ENCODE peak calls at places on chromosomes 12 and 14, in eight cellular contexts. One of them, this sample, is unnamed.

GRCh38 chr12:108638141-108638823 is 4.6 kb upstream of the SELPLG start:
- DNase-seq in GM19239: no peak
- DNase-seq in naive thymus-derived CD4-positive, alpha-beta T cell: no peak
- DNase-seq in activated CD4-positive, alpha-beta T cell treated with anti-CD3 and anti-CD28 coated beads, Interleukin-2, amount 50 U/mL, for 48 hours: no peak
- DNase-seq in LoVo: no peak
- DNase-seq in NCI-H1105: no peak
- DNase-seq in A549: no peak
- DNase-seq in uterus: peak
- DNase-seq in this sample: no peak

GRCh38 chr12:104177663-104178501 is 37.7 kb upstream of the TXNRD1 start:
- DNase-seq in NCI-H1105: no peak
- DNase-seq in A549: peak
- DNase-seq in naive thymus-derived CD4-positive, alpha-beta T cell: no peak
- DNase-seq in GM19239: no peak
- DNase-seq in LoVo: peak
- DNase-seq in uterus: peak
- DNase-seq in activated CD4-positive, alpha-beta T cell treated with anti-CD3 and anti-CD28 coated beads, Interleukin-2, amount 50 U/mL, for 48 hours: peak
- DNase-seq in this sample: peak

GRCh38 chr14:65770681-65771080 is 358.2 kb downstream of the FUT8 start:
- DNase-seq in naive thymus-derived CD4-positive, alpha-beta T cell: no peak
- DNase-seq in LoVo: no peak
- DNase-seq in NCI-H1105: no peak
- DNase-seq in GM19239: no peak
- DNase-seq in A549: no peak
- DNase-seq in activated CD4-positive, alpha-beta T cell treated with anti-CD3 and anti-CD28 coated beads, Interleukin-2, amount 50 U/mL, for 48 hours: no peak
- DNase-seq in uterus: no peak
- DNase-seq in this sample: no peak

GRCh38 chr12:54853933-54854538 is at the start of gene MUCL1:
- DNase-seq in GM19239: peak
- DNase-seq in naive thymus-derived CD4-positive, alpha-beta T cell: peak
- DNase-seq in activated CD4-positive, alpha-beta T cell treated with anti-CD3 and anti-CD28 coated beads, Interleukin-2, amount 50 U/mL, for 48 hours: peak
- DNase-seq in A549: peak
- DNase-seq in uterus: no peak
- DNase-seq in NCI-H1105: peak
- DNase-seq in LoVo: peak
- DNase-seq in this sample: no peak

GRCh38 chr14:61408498-61408897 is 87.1 kb downstream of the PRKCH start:
- DNase-seq in NCI-H1105: no peak
- DNase-seq in A549: no peak
- DNase-seq in uterus: no peak
- DNase-seq in naive thymus-derived CD4-positive, alpha-beta T cell: no peak
- DNase-seq in activated CD4-positive, alpha-beta T cell treated with anti-CD3 and anti-CD28 coated beads, Interleukin-2, amount 50 U/mL, for 48 hours: no peak
- DNase-seq in GM19239: no peak
- DNase-seq in LoVo: no peak
- DNase-seq in this sample: no peak

GRCh38 chr14:74661726-74662450 is 49.9 kb upstream of the LTBP2 start:
- DNase-seq in NCI-H1105: no peak
- DNase-seq in activated CD4-positive, alpha-beta T cell treated with anti-CD3 and anti-CD28 coated beads, Interleukin-2, amount 50 U/mL, for 48 hours: no peak
- DNase-seq in LoVo: no peak
- DNase-seq in naive thymus-derived CD4-positive, alpha-beta T cell: no peak
- DNase-seq in GM19239: no peak
- DNase-seq in A549: no peak
- DNase-seq in uterus: no peak
- DNase-seq in this sample: peak

GRCh38 chr14:74577247-74577947 is 34.6 kb downstream of the LTBP2 start:
- DNase-seq in uterus: peak
- DNase-seq in naive thymus-derived CD4-positive, alpha-beta T cell: no peak
- DNase-seq in NCI-H1105: no peak
- DNase-seq in GM19239: no peak
- DNase-seq in A549: no peak
- DNase-seq in LoVo: no peak
- DNase-seq in activated CD4-positive, alpha-beta T cell treated with anti-CD3 and anti-CD28 coated beads, Interleukin-2, amount 50 U/mL, for 48 hours: no peak
- DNase-seq in this sample: peak

GRCh38 chr12:53502331-53502730 is 1.2 kb downstream of the TARBP2 start:
- DNase-seq in NCI-H1105: no peak
- DNase-seq in uterus: peak
- DNase-seq in A549: no peak
- DNase-seq in naive thymus-derived CD4-positive, alpha-beta T cell: no peak
- DNase-seq in activated CD4-positive, alpha-beta T cell treated with anti-CD3 and anti-CD28 coated beads, Interleukin-2, amount 50 U/mL, for 48 hours: no peak
- DNase-seq in LoVo: no peak
- DNase-seq in GM19239: no peak
- DNase-seq in this sample: no peak

GRCh38 chr12:50005150-50005549 is 20.1 kb downstream of the RACGAP1 start:
- DNase-seq in GM19239: no peak
- DNase-seq in NCI-H1105: no peak
- DNase-seq in naive thymus-derived CD4-positive, alpha-beta T cell: no peak
- DNase-seq in activated CD4-positive, alpha-beta T cell treated with anti-CD3 and anti-CD28 coated beads, Interleukin-2, amount 50 U/mL, for 48 hours: no peak
- DNase-seq in A549: no peak
- DNase-seq in LoVo: no peak
- DNase-seq in uterus: no peak
- DNase-seq in this sample: no peak

GRCh38 chr14:62691613-62692489 is 353.4 kb downstream of the KCNH5 start:
- DNase-seq in uterus: no peak
- DNase-seq in naive thymus-derived CD4-positive, alpha-beta T cell: no peak
- DNase-seq in LoVo: peak
- DNase-seq in activated CD4-positive, alpha-beta T cell treated with anti-CD3 and anti-CD28 coated beads, Interleukin-2, amount 50 U/mL, for 48 hours: no peak
- DNase-seq in A549: peak
- DNase-seq in NCI-H1105: peak
- DNase-seq in GM19239: no peak
- DNase-seq in this sample: no peak

GRCh38 chr14:100104523-100105300 is 39.5 kb downstream of the EVL start:
- DNase-seq in LoVo: peak
- DNase-seq in A549: no peak
- DNase-seq in uterus: no peak
- DNase-seq in GM19239: no peak
- DNase-seq in NCI-H1105: no peak
- DNase-seq in naive thymus-derived CD4-positive, alpha-beta T cell: no peak
- DNase-seq in activated CD4-positive, alpha-beta T cell treated with anti-CD3 and anti-CD28 coated beads, Interleukin-2, amount 50 U/mL, for 48 hours: no peak
- DNase-seq in this sample: no peak

GRCh38 chr14:22854963-22855724 is 16.4 kb upstream of the LRP10 start:
- DNase-seq in NCI-H1105: no peak
- DNase-seq in activated CD4-positive, alpha-beta T cell treated with anti-CD3 and anti-CD28 coated beads, Interleukin-2, amount 50 U/mL, for 48 hours: no peak
- DNase-seq in LoVo: no peak
- DNase-seq in A549: peak
- DNase-seq in GM19239: no peak
- DNase-seq in uterus: no peak
- DNase-seq in naive thymus-derived CD4-positive, alpha-beta T cell: no peak
- DNase-seq in this sample: no peak

GRCh38 chr12:128069359-128069997 is 197.5 kb upstream of the TMEM132C start:
- DNase-seq in GM19239: peak
- DNase-seq in LoVo: peak
- DNase-seq in activated CD4-positive, alpha-beta T cell treated with anti-CD3 and anti-CD28 coated beads, Interleukin-2, amount 50 U/mL, for 48 hours: peak
- DNase-seq in NCI-H1105: peak
- DNase-seq in A549: peak
- DNase-seq in uterus: no peak
- DNase-seq in naive thymus-derived CD4-positive, alpha-beta T cell: no peak
- DNase-seq in this sample: no peak

GRCh38 chr14:37903561-37904191 is 304.0 kb upstream of the SSTR1 start:
- DNase-seq in NCI-H1105: peak
- DNase-seq in naive thymus-derived CD4-positive, alpha-beta T cell: no peak
- DNase-seq in LoVo: peak
- DNase-seq in GM19239: no peak
- DNase-seq in A549: peak
- DNase-seq in activated CD4-positive, alpha-beta T cell treated with anti-CD3 and anti-CD28 coated beads, Interleukin-2, amount 50 U/mL, for 48 hours: peak
- DNase-seq in uterus: no peak
- DNase-seq in this sample: no peak

GRCh38 chr14:26596722-26597030 is 1.2 kb downstream of the NOVA1 start:
- DNase-seq in activated CD4-positive, alpha-beta T cell treated with anti-CD3 and anti-CD28 coated beads, Interleukin-2, amount 50 U/mL, for 48 hours: no peak
- DNase-seq in naive thymus-derived CD4-positive, alpha-beta T cell: no peak
- DNase-seq in uterus: peak
- DNase-seq in GM19239: no peak
- DNase-seq in A549: peak
- DNase-seq in NCI-H1105: no peak
- DNase-seq in LoVo: no peak
- DNase-seq in this sample: peak

GRCh38 chr14:20610002-20610765 is 19.0 kb upstream of the RNASE12 start:
- DNase-seq in activated CD4-positive, alpha-beta T cell treated with anti-CD3 and anti-CD28 coated beads, Interleukin-2, amount 50 U/mL, for 48 hours: peak
- DNase-seq in GM19239: no peak
- DNase-seq in A549: peak
- DNase-seq in LoVo: peak
- DNase-seq in uterus: peak
- DNase-seq in NCI-H1105: peak
- DNase-seq in naive thymus-derived CD4-positive, alpha-beta T cell: peak
- DNase-seq in this sample: peak

GRCh38 chr14:61493239-61493638 is 171.9 kb downstream of the PRKCH start:
- DNase-seq in GM19239: no peak
- DNase-seq in activated CD4-positive, alpha-beta T cell treated with anti-CD3 and anti-CD28 coated beads, Interleukin-2, amount 50 U/mL, for 48 hours: no peak
- DNase-seq in A549: peak
- DNase-seq in NCI-H1105: no peak
- DNase-seq in naive thymus-derived CD4-positive, alpha-beta T cell: no peak
- DNase-seq in uterus: no peak
- DNase-seq in LoVo: peak
- DNase-seq in this sample: no peak

GRCh38 chr14:93994919-93995682 is 2.0 kb upstream of the CCDC197 start:
- DNase-seq in A549: peak
- DNase-seq in uterus: peak
- DNase-seq in GM19239: no peak
- DNase-seq in naive thymus-derived CD4-positive, alpha-beta T cell: no peak
- DNase-seq in LoVo: no peak
- DNase-seq in NCI-H1105: no peak
- DNase-seq in activated CD4-positive, alpha-beta T cell treated with anti-CD3 and anti-CD28 coated beads, Interleukin-2, amount 50 U/mL, for 48 hours: peak
- DNase-seq in this sample: peak

GRCh38 chr12:24615967-24616411 is 332.9 kb downstream of the BCAT1 start:
- DNase-seq in NCI-H1105: no peak
- DNase-seq in GM19239: no peak
- DNase-seq in LoVo: peak
- DNase-seq in naive thymus-derived CD4-positive, alpha-beta T cell: no peak
- DNase-seq in uterus: no peak
- DNase-seq in activated CD4-positive, alpha-beta T cell treated with anti-CD3 and anti-CD28 coated beads, Interleukin-2, amount 50 U/mL, for 48 hours: no peak
- DNase-seq in A549: no peak
- DNase-seq in this sample: no peak

GRCh38 chr12:131221946-131222249 is 268.2 kb downstream of the ADGRD1 start:
- DNase-seq in NCI-H1105: no peak
- DNase-seq in GM19239: no peak
- DNase-seq in naive thymus-derived CD4-positive, alpha-beta T cell: no peak
- DNase-seq in LoVo: no peak
- DNase-seq in A549: no peak
- DNase-seq in activated CD4-positive, alpha-beta T cell treated with anti-CD3 and anti-CD28 coated beads, Interleukin-2, amount 50 U/mL, for 48 hours: no peak
- DNase-seq in uterus: no peak
- DNase-seq in this sample: no peak

GRCh38 chr12:45268672-45269406 is 52.9 kb downstream of the ANO6 start:
- DNase-seq in activated CD4-positive, alpha-beta T cell treated with anti-CD3 and anti-CD28 coated beads, Interleukin-2, amount 50 U/mL, for 48 hours: no peak
- DNase-seq in A549: peak
- DNase-seq in NCI-H1105: peak
- DNase-seq in GM19239: no peak
- DNase-seq in uterus: peak
- DNase-seq in LoVo: peak
- DNase-seq in naive thymus-derived CD4-positive, alpha-beta T cell: no peak
- DNase-seq in this sample: peak

GRCh38 chr12:52189376-52190174 is 2.2 kb downstream of the KRT80 start:
- DNase-seq in NCI-H1105: no peak
- DNase-seq in uterus: no peak
- DNase-seq in GM19239: no peak
- DNase-seq in LoVo: no peak
- DNase-seq in naive thymus-derived CD4-positive, alpha-beta T cell: no peak
- DNase-seq in A549: no peak
- DNase-seq in activated CD4-positive, alpha-beta T cell treated with anti-CD3 and anti-CD28 coated beads, Interleukin-2, amount 50 U/mL, for 48 hours: no peak
- DNase-seq in this sample: no peak

GRCh38 chr14:100623961-100624360 is 36.7 kb upstream of the BEGAIN start:
- DNase-seq in uterus: no peak
- DNase-seq in NCI-H1105: no peak
- DNase-seq in naive thymus-derived CD4-positive, alpha-beta T cell: no peak
- DNase-seq in A549: no peak
- DNase-seq in activated CD4-positive, alpha-beta T cell treated with anti-CD3 and anti-CD28 coated beads, Interleukin-2, amount 50 U/mL, for 48 hours: no peak
- DNase-seq in GM19239: no peak
- DNase-seq in LoVo: no peak
- DNase-seq in this sample: no peak